ENCODE peak calls at places on chromosomes 1 and 21, in seven cellular contexts. D is T-cell; T is GM23248; S is AG08395; O is hepatic stellate cell; P is activated CD4-positive, alpha-beta T cell treated with anti-CD3 and anti-CD28 coated beads for 24 hours; Z is trophoblast cell. C is an unnamed sample.

GRCh38 chr1:178819123-178819522 is 51.8 kb downstream of the ANGPTL1 start:
- DNase-seq in D (no peak), T (peak; percentile 7), S (no peak), O (no peak), P (no peak), Z (no peak), C (no peak)

GRCh38 chr1:93619507-93620168 is 62.0 kb downstream of the BCAR3 start:
- DNase-seq in D (no peak), T (no peak), S (no peak), O (no peak), P (no peak), Z (no peak), C (no peak)

GRCh38 chr1:236774926-236775325 is 20.2 kb upstream of the MTR start:
- DNase-seq in D (no peak), T (peak; percentile 49), S (peak; percentile 25), O (peak; percentile 34), P (no peak), Z (peak; percentile 61), C (no peak)

GRCh38 chr1:177830531-177830930 is 139.3 kb downstream of the SEC16B start:
- DNase-seq in D (no peak), T (no peak), S (no peak), O (no peak), P (no peak), Z (no peak), C (no peak)

GRCh38 chr1:9724706-9725476 is 73.4 kb downstream of the PIK3CD start:
- DNase-seq in D (peak; percentile 55), T (peak; percentile 79), S (peak; percentile 85), O (peak; percentile 84), P (peak; percentile 63), Z (peak; percentile 83), C (peak; percentile 47)

GRCh38 chr21:8991088-8991907 is 1530.1 kb upstream of the TPTE start:
- DNase-seq in D (no peak), T (no peak), S (no peak), O (no peak), P (no peak), Z (no peak), C (no peak)

GRCh38 chr1:226736001-226736907 is 2.8 kb downstream of the ITPKB start:
- DNase-seq in D (no peak), T (no peak), S (no peak), O (no peak), P (no peak), Z (no peak), C (no peak)

GRCh38 chr21:34576043-34576466 is 38.9 kb downstream of the RCAN1 start:
- DNase-seq in D (no peak), T (peak; percentile 69), S (peak; percentile 51), O (peak; percentile 29), P (no peak), Z (peak; percentile 91), C (no peak)

GRCh38 chr1:237814319-237814924 is 76.3 kb downstream of the ZP4 start:
- DNase-seq in D (no peak), T (peak; percentile 28), S (no peak), O (no peak), P (no peak), Z (peak; percentile 19), C (no peak)

GRCh38 chr1:7664147-7664892 is 106.8 kb upstream of the VAMP3 start:
- DNase-seq in D (no peak), T (no peak), S (no peak), O (no peak), P (no peak), Z (no peak), C (no peak)

GRCh38 chr1:33462449-33463164 is 9.8 kb upstream of the ZSCAN20 start:
- DNase-seq in D (no peak), T (no peak), S (no peak), O (no peak), P (no peak), Z (no peak), C (no peak)

GRCh38 chr1:121458291-121459048 is 273.7 kb downstream of the SRGAP2C start:
- DNase-seq in D (no peak), T (no peak), S (no peak), O (no peak), P (no peak), Z (peak; percentile 17), C (no peak)

GRCh38 chr1:82646336-82646735 is 845.6 kb downstream of the ADGRL2 start:
- DNase-seq in D (no peak), T (no peak), S (no peak), O (no peak), P (no peak), Z (no peak), C (no peak)

GRCh38 chr1:20100632-20101355 is 18.5 kb downstream of the PLA2G2D start:
- DNase-seq in D (no peak), T (peak; percentile 84), S (peak; percentile 73), O (peak; percentile 46), P (peak; percentile 16), Z (peak; percentile 69), C (peak; percentile 11)

GRCh38 chr21:43761886-43762285 is 14.2 kb downstream of the CSTB start:
- DNase-seq in D (no peak), T (no peak), S (no peak), O (no peak), P (no peak), Z (no peak), C (no peak)

GRCh38 chr1:25042331-25042730 is 112.3 kb upstream of the RUNX3 start:
- DNase-seq in D (no peak), T (no peak), S (no peak), O (no peak), P (no peak), Z (no peak), C (no peak)

GRCh38 chr1:119316870-119317416 is 51.6 kb upstream of the HAO2 start:
- DNase-seq in D (no peak), T (peak; percentile 60), S (peak; percentile 41), O (no peak), P (no peak), Z (peak; percentile 64), C (no peak)

GRCh38 chr1:156601892-156602291 is 613 bp upstream of the GPATCH4 start:
- DNase-seq in D (no peak), T (no peak), S (no peak), O (no peak), P (no peak), Z (no peak), C (no peak)

GRCh38 chr21:45613396-45613795 is 30.1 kb upstream of the PCBP3 start:
- DNase-seq in D (no peak), T (no peak), S (no peak), O (no peak), P (no peak), Z (no peak), C (no peak)

GRCh38 chr21:45539796-45540600 is 2.2 kb downstream of the SLC19A1 start:
- DNase-seq in D (no peak), T (no peak), S (no peak), O (no peak), P (no peak), Z (no peak), C (no peak)

GRCh38 chr1:116125761-116126160 is 14.6 kb downstream of the MAB21L3 start:
- DNase-seq in D (no peak), T (no peak), S (no peak), O (no peak), P (no peak), Z (peak; percentile 25), C (no peak)

GRCh38 chr1:50852889-50853288 is 107.2 kb downstream of the FAF1 start:
- DNase-seq in D (no peak), T (no peak), S (no peak), O (no peak), P (no peak), Z (no peak), C (no peak)

GRCh38 chr1:212606042-212606733 is 2.4 kb upstream of the ATF3 start:
- DNase-seq in D (no peak), T (peak; percentile 24), S (no peak), O (no peak), P (no peak), Z (peak; percentile 72), C (no peak)

GRCh38 chr1:167832693-167833092 is 81.2 kb downstream of the ADCY10 start:
- DNase-seq in D (no peak), T (no peak), S (no peak), O (no peak), P (no peak), Z (no peak), C (no peak)

GRCh38 chr1:235898126-235898525 is 31.4 kb upstream of the LYST start:
- DNase-seq in D (no peak), T (no peak), S (peak; percentile 45), O (peak; percentile 56), P (no peak), Z (no peak), C (no peak)

GRCh38 chr1:202709276-202710041 is 795 bp downstream of the SYT2 start:
- DNase-seq in D (no peak), T (no peak), S (no peak), O (no peak), P (no peak), Z (no peak), C (no peak)

GRCh38 chr1:185241127-185241526 is 75.9 kb downstream of the IVNS1ABP start:
- DNase-seq in D (no peak), T (no peak), S (no peak), O (no peak), P (no peak), Z (no peak), C (no peak)

GRCh38 chr1:17609529-17609928 is 70.0 kb downstream of the ARHGEF10L start:
- DNase-seq in D (no peak), T (no peak), S (no peak), O (no peak), P (no peak), Z (no peak), C (no peak)

GRCh38 chr1:17301767-17302166 is 6.2 kb upstream of the PADI4 start:
- DNase-seq in D (no peak), T (no peak), S (no peak), O (no peak), P (no peak), Z (no peak), C (no peak)

GRCh38 chr21:42061195-42061865 is 9.8 kb upstream of the UMODL1 start:
- DNase-seq in D (no peak), T (no peak), S (no peak), O (no peak), P (no peak), Z (peak; percentile 17), C (no peak)

GRCh38 chr1:218488986-218489385 is 143.8 kb downstream of the TGFB2 start:
- DNase-seq in D (no peak), T (no peak), S (no peak), O (no peak), P (no peak), Z (peak; percentile 83), C (peak; percentile 78)

GRCh38 chr1:231494439-231495110 is 33.9 kb upstream of the TSNAX start:
- DNase-seq in D (no peak), T (no peak), S (no peak), O (no peak), P (no peak), Z (no peak), C (no peak)

GRCh38 chr1:42774928-42775549 is 8.0 kb downstream of the C1orf50 start:
- DNase-seq in D (no peak), T (no peak), S (no peak), O (no peak), P (no peak), Z (no peak), C (no peak)

GRCh38 chr1:246768403-246769020 is 44.3 kb downstream of the SCCPDH start:
- DNase-seq in D (no peak), T (no peak), S (no peak), O (no peak), P (no peak), Z (no peak), C (no peak)

C was measured in SJSA1.